ENCODE peak calls at places on chromosomes 7 and 10, in seven cellular contexts. One of them, this sample, is unnamed.
A peak's percentile ranks its signal among the peaks of the same experiment; 100 is the strongest.

GRCh38 chr10:114271014-114271778 is 32.1 kb downstream of the VWA2 start:
- DNase-seq in breast epithelium: peak; percentile 54
- DNase-seq in IMR-90: no peak
- DNase-seq in Panc1: no peak
- DNase-seq in fibroblast of lung: no peak
- DNase-seq in spleen: no peak
- DNase-seq in left ventricle myocardium inferior: no peak
- DNase-seq in this sample: no peak

GRCh38 chr10:58577394-58577793 is 64.7 kb downstream of the BICC1 start:
- DNase-seq in breast epithelium: no peak
- DNase-seq in IMR-90: peak; percentile 80
- DNase-seq in Panc1: no peak
- DNase-seq in fibroblast of lung: peak; percentile 89
- DNase-seq in spleen: no peak
- DNase-seq in left ventricle myocardium inferior: no peak
- DNase-seq in this sample: no peak

GRCh38 chr7:116478834-116479233 is 20.7 kb upstream of the CAV2 start:
- DNase-seq in breast epithelium: no peak
- DNase-seq in IMR-90: no peak
- DNase-seq in Panc1: no peak
- DNase-seq in fibroblast of lung: no peak
- DNase-seq in spleen: no peak
- DNase-seq in left ventricle myocardium inferior: no peak
- DNase-seq in this sample: no peak

GRCh38 chr10:47400786-47401185 is 16.7 kb upstream of the ZNF488 start:
- DNase-seq in breast epithelium: no peak
- DNase-seq in IMR-90: no peak
- DNase-seq in Panc1: no peak
- DNase-seq in fibroblast of lung: no peak
- DNase-seq in spleen: no peak
- DNase-seq in left ventricle myocardium inferior: no peak
- DNase-seq in this sample: no peak

GRCh38 chr10:132132391-132132841 is 54.3 kb upstream of the DPYSL4 start:
- DNase-seq in breast epithelium: no peak
- DNase-seq in IMR-90: no peak
- DNase-seq in Panc1: no peak
- DNase-seq in fibroblast of lung: no peak
- DNase-seq in spleen: peak; percentile 61
- DNase-seq in left ventricle myocardium inferior: peak; percentile 8
- DNase-seq in this sample: no peak

GRCh38 chr7:124996778-124997177 is 67.2 kb upstream of the POT1 start:
- DNase-seq in breast epithelium: no peak
- DNase-seq in IMR-90: no peak
- DNase-seq in Panc1: peak; percentile 5
- DNase-seq in fibroblast of lung: peak; percentile 33
- DNase-seq in spleen: no peak
- DNase-seq in left ventricle myocardium inferior: no peak
- DNase-seq in this sample: no peak

GRCh38 chr10:98172495-98172894 is 38.0 kb downstream of the R3HCC1L start:
- DNase-seq in breast epithelium: no peak
- DNase-seq in IMR-90: no peak
- DNase-seq in Panc1: no peak
- DNase-seq in fibroblast of lung: no peak
- DNase-seq in spleen: no peak
- DNase-seq in left ventricle myocardium inferior: no peak
- DNase-seq in this sample: no peak

GRCh38 chr10:82245157-82245556 is 370.2 kb downstream of the NRG3 start:
- DNase-seq in breast epithelium: no peak
- DNase-seq in IMR-90: no peak
- DNase-seq in Panc1: no peak
- DNase-seq in fibroblast of lung: no peak
- DNase-seq in spleen: no peak
- DNase-seq in left ventricle myocardium inferior: no peak
- DNase-seq in this sample: no peak

GRCh38 chr10:91591792-91592165 is 41.1 kb downstream of the PPP1R3C start:
- DNase-seq in breast epithelium: no peak
- DNase-seq in IMR-90: no peak
- DNase-seq in Panc1: no peak
- DNase-seq in fibroblast of lung: no peak
- DNase-seq in spleen: no peak
- DNase-seq in left ventricle myocardium inferior: no peak
- DNase-seq in this sample: no peak

GRCh38 chr10:91590142-91590903 is 42.5 kb downstream of the PPP1R3C start:
- DNase-seq in breast epithelium: peak; percentile 45
- DNase-seq in IMR-90: peak; percentile 92
- DNase-seq in Panc1: no peak
- DNase-seq in fibroblast of lung: peak; percentile 96
- DNase-seq in spleen: no peak
- DNase-seq in left ventricle myocardium inferior: peak; percentile 48
- DNase-seq in this sample: peak; percentile 77

GRCh38 chr10:91592282-91593020 is 40.4 kb downstream of the PPP1R3C start:
- DNase-seq in breast epithelium: no peak
- DNase-seq in IMR-90: no peak
- DNase-seq in Panc1: no peak
- DNase-seq in fibroblast of lung: no peak
- DNase-seq in spleen: no peak
- DNase-seq in left ventricle myocardium inferior: no peak
- DNase-seq in this sample: no peak

GRCh38 chr10:91589656-91590035 is 43.2 kb downstream of the PPP1R3C start:
- DNase-seq in breast epithelium: no peak
- DNase-seq in IMR-90: no peak
- DNase-seq in Panc1: no peak
- DNase-seq in fibroblast of lung: no peak
- DNase-seq in spleen: no peak
- DNase-seq in left ventricle myocardium inferior: no peak
- DNase-seq in this sample: no peak

DNA sequence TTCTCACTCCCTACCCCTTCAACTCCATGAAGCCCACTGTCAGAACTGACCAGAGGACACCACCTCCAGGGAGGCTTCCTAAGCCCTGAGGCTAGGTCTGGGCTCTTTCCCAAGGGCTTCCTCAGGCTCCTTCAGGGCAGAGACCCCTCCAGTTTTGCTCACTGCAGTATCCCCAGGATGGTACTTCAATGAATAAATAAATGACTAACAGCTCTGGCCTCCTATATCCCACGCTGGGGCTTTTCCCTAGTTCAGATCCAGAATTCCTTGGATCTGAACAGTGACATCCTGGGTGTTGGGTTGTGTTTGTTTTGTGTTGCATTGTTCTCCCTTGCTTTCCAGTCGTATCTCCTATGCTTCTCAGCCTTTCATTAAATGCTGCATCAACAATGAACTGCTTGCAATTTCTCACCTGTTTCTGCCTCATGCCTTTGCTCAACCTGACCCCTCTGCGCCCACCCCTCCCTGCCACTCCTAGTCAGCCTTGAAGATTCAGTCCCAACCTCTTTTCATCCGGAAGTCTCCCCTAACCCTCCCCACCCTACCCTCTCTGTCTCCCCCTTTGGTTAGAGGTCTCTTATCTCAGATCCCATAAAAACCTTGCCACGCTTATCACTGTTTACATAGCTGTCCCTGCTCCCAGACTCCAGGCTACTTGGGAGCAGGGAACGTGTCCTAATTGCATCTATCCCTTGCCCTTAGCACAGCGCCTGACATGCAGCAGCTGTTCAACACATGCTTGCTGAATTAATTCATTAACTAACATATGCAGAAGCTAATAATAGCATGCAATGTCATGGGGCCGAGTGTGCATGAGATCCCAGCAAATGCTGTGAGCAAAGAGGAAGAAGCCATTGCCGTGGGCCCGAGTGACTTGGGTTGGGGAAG is 41.7 kb downstream of the PPP1R3C start:
- DNase-seq in breast epithelium: no peak
- DNase-seq in IMR-90: peak; percentile 93
- DNase-seq in Panc1: no peak
- DNase-seq in fibroblast of lung: peak; percentile 97
- DNase-seq in spleen: no peak
- DNase-seq in left ventricle myocardium inferior: peak; percentile 59
- DNase-seq in this sample: peak; percentile 74
- H3K4me3 ChIP-seq in breast epithelium: no peak overlapping the region
- H3K4me3 ChIP-seq in IMR-90: no peak overlapping the region
- H3K4me3 ChIP-seq in Panc1: no peak overlapping the region
- H3K4me3 ChIP-seq in fibroblast of lung: no peak overlapping the region
- H3K4me3 ChIP-seq in spleen: no peak overlapping the region
- H3K4me3 ChIP-seq in left ventricle myocardium inferior: peak overlapping the region; percentile 15
- H3K4me3 ChIP-seq in this sample: no peak overlapping the region

GRCh38 chr10:119423911-119424590 is 118.5 kb downstream of the RGS10 start:
- DNase-seq in breast epithelium: no peak
- DNase-seq in IMR-90: no peak
- DNase-seq in Panc1: no peak
- DNase-seq in fibroblast of lung: no peak
- DNase-seq in spleen: no peak
- DNase-seq in left ventricle myocardium inferior: no peak
- DNase-seq in this sample: no peak

GRCh38 chr10:119425102-119425880 is 117.2 kb downstream of the RGS10 start:
- DNase-seq in breast epithelium: no peak
- DNase-seq in IMR-90: no peak
- DNase-seq in Panc1: no peak
- DNase-seq in fibroblast of lung: peak; percentile 27
- DNase-seq in spleen: no peak
- DNase-seq in left ventricle myocardium inferior: no peak
- DNase-seq in this sample: no peak

GRCh38 chr10:119423510-119423874 is 119.0 kb downstream of the RGS10 start:
- DNase-seq in breast epithelium: no peak
- DNase-seq in IMR-90: no peak
- DNase-seq in Panc1: no peak
- DNase-seq in fibroblast of lung: no peak
- DNase-seq in spleen: no peak
- DNase-seq in left ventricle myocardium inferior: no peak
- DNase-seq in this sample: no peak

GRCh38 chr10:119425881-119426170 is 116.7 kb downstream of the RGS10 start:
- DNase-seq in breast epithelium: no peak
- DNase-seq in IMR-90: no peak
- DNase-seq in Panc1: no peak
- DNase-seq in fibroblast of lung: no peak
- DNase-seq in spleen: no peak
- DNase-seq in left ventricle myocardium inferior: no peak
- DNase-seq in this sample: no peak

GRCh38 chr10:119424591-119424975 is 117.9 kb downstream of the RGS10 start:
- DNase-seq in breast epithelium: no peak
- DNase-seq in IMR-90: no peak
- DNase-seq in Panc1: no peak
- DNase-seq in fibroblast of lung: no peak
- DNase-seq in spleen: no peak
- DNase-seq in left ventricle myocardium inferior: no peak
- DNase-seq in this sample: no peak
- H3K36me3 ChIP-seq in breast epithelium: no peaks in the 10 kb centered on the region
- H3K36me3 ChIP-seq in IMR-90: peaks cover 77% of the 10 kb centered on the region
- H3K36me3 ChIP-seq in Panc1: no peaks in the 10 kb centered on the region
- H3K36me3 ChIP-seq in fibroblast of lung: peaks cover 30% of the 10 kb centered on the region
- H3K36me3 ChIP-seq in spleen: peaks cover 49% of the 10 kb centered on the region
- H3K36me3 ChIP-seq in left ventricle myocardium inferior: peaks cover 68% of the 10 kb centered on the region
- H3K36me3 ChIP-seq in this sample: peaks cover 32% of the 10 kb centered on the region

GRCh38 chr7:100222445-100223132 is 2.8 kb downstream of the PVRIG start:
- DNase-seq in breast epithelium: no peak
- DNase-seq in IMR-90: no peak
- DNase-seq in Panc1: no peak
- DNase-seq in fibroblast of lung: no peak
- DNase-seq in spleen: no peak
- DNase-seq in left ventricle myocardium inferior: no peak
- DNase-seq in this sample: no peak

GRCh38 chr7:100219271-100219737 is 445 bp upstream of the PVRIG start:
- DNase-seq in breast epithelium: no peak
- DNase-seq in IMR-90: no peak
- DNase-seq in Panc1: no peak
- DNase-seq in fibroblast of lung: no peak
- DNase-seq in spleen: peak; percentile 82
- DNase-seq in left ventricle myocardium inferior: no peak
- DNase-seq in this sample: no peak

GRCh38 chr7:100220833-100221718 is 1.3 kb downstream of the PVRIG start:
- DNase-seq in breast epithelium: peak; percentile 27
- DNase-seq in IMR-90: no peak
- DNase-seq in Panc1: no peak
- DNase-seq in fibroblast of lung: no peak
- DNase-seq in spleen: peak; percentile 93
- DNase-seq in left ventricle myocardium inferior: no peak
- DNase-seq in this sample: no peak

DNA sequence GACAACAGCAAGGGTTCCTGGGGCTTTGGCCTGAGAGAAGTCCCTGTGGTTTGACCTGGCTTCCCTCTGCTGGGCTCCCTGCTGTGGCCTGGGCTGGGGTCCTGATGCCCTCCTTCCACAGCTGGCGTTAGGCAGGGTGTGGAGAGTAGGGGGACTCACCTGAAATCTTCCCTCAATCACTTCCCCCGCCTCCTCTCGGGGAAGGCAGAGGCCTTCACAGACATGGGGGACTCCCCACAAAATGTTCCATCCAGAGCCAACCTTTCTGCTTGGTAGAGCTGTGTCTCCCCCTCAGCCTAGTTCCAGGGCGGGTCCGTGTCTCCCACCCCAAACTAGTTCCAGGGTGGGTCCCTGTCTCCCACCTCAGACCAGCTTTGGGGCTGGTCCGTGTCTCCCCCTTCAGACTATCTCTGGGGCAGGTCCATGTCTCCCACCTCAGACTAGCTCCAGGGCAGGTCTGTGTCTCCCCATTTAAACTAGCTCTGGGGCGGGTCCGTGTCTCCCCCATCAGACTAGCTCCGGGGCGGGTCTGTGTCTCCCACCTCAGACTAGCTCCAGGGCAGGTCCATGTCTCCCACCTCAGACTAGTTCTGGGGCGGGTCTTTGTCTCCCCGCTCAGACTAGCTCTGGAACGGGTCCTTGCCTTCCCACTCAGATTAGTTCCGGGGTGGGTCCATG is 2.2 kb downstream of the PVRIG start:
- DNase-seq in breast epithelium: no peak
- DNase-seq in IMR-90: no peak
- DNase-seq in Panc1: no peak
- DNase-seq in fibroblast of lung: no peak
- DNase-seq in spleen: no peak
- DNase-seq in left ventricle myocardium inferior: no peak
- DNase-seq in this sample: no peak
- H3K27ac ChIP-seq in breast epithelium: no peak overlapping the region
- H3K27ac ChIP-seq in IMR-90: no peak overlapping the region
- H3K27ac ChIP-seq in Panc1: no peak overlapping the region
- H3K27ac ChIP-seq in fibroblast of lung: no peak overlapping the region
- H3K27ac ChIP-seq in spleen: peak overlapping the region; percentile 88
- H3K27ac ChIP-seq in left ventricle myocardium inferior: no peak overlapping the region
- H3K27ac ChIP-seq in this sample: no peak overlapping the region

GRCh38 chr7:13851756-13852155 is 137.7 kb downstream of the ETV1 start:
- DNase-seq in breast epithelium: no peak
- DNase-seq in IMR-90: peak; percentile 89
- DNase-seq in Panc1: no peak
- DNase-seq in fibroblast of lung: peak; percentile 58
- DNase-seq in spleen: no peak
- DNase-seq in left ventricle myocardium inferior: no peak
- DNase-seq in this sample: peak; percentile 20

GRCh38 chr7:13848576-13849527 is 140.6 kb downstream of the ETV1 start:
- DNase-seq in breast epithelium: no peak
- DNase-seq in IMR-90: peak; percentile 38
- DNase-seq in Panc1: no peak
- DNase-seq in fibroblast of lung: peak; percentile 83
- DNase-seq in spleen: no peak
- DNase-seq in left ventricle myocardium inferior: no peak
- DNase-seq in this sample: no peak

GRCh38 chr7:13852281-13852968 is 137.0 kb downstream of the ETV1 start:
- DNase-seq in breast epithelium: no peak
- DNase-seq in IMR-90: no peak
- DNase-seq in Panc1: no peak
- DNase-seq in fibroblast of lung: peak; percentile 54
- DNase-seq in spleen: no peak
- DNase-seq in left ventricle myocardium inferior: no peak
- DNase-seq in this sample: no peak

GRCh38 chr7:13849528-13849892 is 140.0 kb downstream of the ETV1 start:
- DNase-seq in breast epithelium: no peak
- DNase-seq in IMR-90: no peak
- DNase-seq in Panc1: no peak
- DNase-seq in fibroblast of lung: no peak
- DNase-seq in spleen: no peak
- DNase-seq in left ventricle myocardium inferior: no peak
- DNase-seq in this sample: no peak

DNA sequence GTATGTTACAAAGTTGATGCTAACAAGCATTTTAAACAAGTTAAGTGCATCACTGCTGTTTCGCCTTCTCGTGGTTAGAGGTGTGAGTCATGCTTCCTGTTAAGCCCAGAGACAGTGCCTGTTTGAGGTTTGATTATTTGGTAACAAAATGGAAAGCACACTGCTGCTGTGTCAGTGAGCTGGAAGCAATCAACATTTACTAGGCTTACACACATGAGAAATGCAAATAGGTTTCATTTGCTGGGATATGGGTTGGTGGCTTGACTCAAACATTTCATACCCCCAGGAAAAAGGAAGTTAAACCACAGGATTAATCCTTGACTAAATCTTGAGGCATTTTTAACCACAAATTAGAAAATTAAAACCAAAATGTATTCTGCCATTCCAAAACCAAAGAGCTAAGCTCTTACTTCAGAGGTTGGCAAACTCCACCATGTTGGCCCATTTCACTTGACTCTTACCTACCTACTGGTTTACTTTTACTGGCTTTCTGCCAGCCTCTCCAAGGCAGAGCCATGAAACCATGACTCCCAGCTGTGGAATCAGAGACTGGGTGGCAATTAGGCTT is 139.2 kb downstream of the ETV1 start:
- DNase-seq in breast epithelium: peak; percentile 27
- DNase-seq in IMR-90: peak; percentile 99
- DNase-seq in Panc1: peak; percentile 90
- DNase-seq in fibroblast of lung: peak; percentile 97
- DNase-seq in spleen: no peak
- DNase-seq in left ventricle myocardium inferior: no peak
- DNase-seq in this sample: peak; percentile 73
- H3K4me3 ChIP-seq in breast epithelium: no peak overlapping the region
- H3K4me3 ChIP-seq in IMR-90: no peak overlapping the region
- H3K4me3 ChIP-seq in Panc1: no peak overlapping the region
- H3K4me3 ChIP-seq in fibroblast of lung: no peak overlapping the region
- H3K4me3 ChIP-seq in spleen: no peak overlapping the region
- H3K4me3 ChIP-seq in left ventricle myocardium inferior: no peak overlapping the region
- H3K4me3 ChIP-seq in this sample: no peak overlapping the region